ENCODE peak calls at places on chromosomes 4 and X, in five cellular contexts. X is right lobe of liver; J is CD8-positive, alpha-beta T cell; F is PC-3; C is aorta. Z is an unnamed sample.

GRCh38 chr4:186699298-186699697 is 24.4 kb downstream of the FAT1 start:
- ATAC-seq in X (no peak), J (no peak), F (no peak), C (no peak), Z (no peak)

GRCh38 chrX:114985967-114986592 is 31.3 kb downstream of the IL13RA2 start:
- ATAC-seq in X (no peak), J (no peak), F (no peak), C (no peak), Z (no peak)

GRCh38 chr4:57211131-57211530 is 100.9 kb upstream of the IGFBP7 start:
- ATAC-seq in X (no peak), J (no peak), F (no peak), C (no peak), Z (no peak)

GRCh38 chr4:95068818-95069478 is 311.2 kb downstream of the BMPR1B start:
- ATAC-seq in X (no peak), J (no peak), F (no peak), C (no peak), Z (no peak)

GRCh38 chr4:70722199-70722791 is 531 bp downstream of the RUFY3 start:
- ATAC-seq in X (no peak), J (peak; percentile 91), F (no peak), C (no peak), Z (no peak)

GRCh38 chr4:21202959-21203358 is 502.7 kb downstream of the PACRGL start:
- ATAC-seq in X (no peak), J (no peak), F (no peak), C (no peak), Z (no peak)

GRCh38 chr4:108477527-108478108 is 142.8 kb upstream of the RPL34 start:
- ATAC-seq in X (no peak), J (no peak), F (no peak), C (no peak), Z (no peak)

GRCh38 chr4:187995322-187996207 is at the start of gene ZFP42:
- ATAC-seq in X (no peak), J (no peak), F (no peak), C (peak; percentile 38), Z (no peak)

GRCh38 chr4:83618431-83618830 is 82.5 kb downstream of the GPAT3 start:
- ATAC-seq in X (peak; percentile 97), J (no peak), F (peak; percentile 70), C (no peak), Z (peak; percentile 88)

GRCh38 chrX:8805974-8806373 is 4.8 kb upstream of the FAM9A start:
- ATAC-seq in X (no peak), J (no peak), F (no peak), C (no peak), Z (no peak)

GRCh38 chr4:143728171-143728570 is 27.7 kb upstream of the FREM3 start:
- ATAC-seq in X (no peak), J (no peak), F (no peak), C (no peak), Z (no peak)

GRCh38 chrX:36908801-36909403 is 99.3 kb upstream of the FAM47C start:
- ATAC-seq in X (peak; percentile 92), J (no peak), F (peak; percentile 49), C (no peak), Z (no peak)

GRCh38 chrX:19832186-19832965 is 55.0 kb downstream of the SH3KBP1 start:
- ATAC-seq in X (no peak), J (no peak), F (no peak), C (peak; percentile 19), Z (no peak)

GRCh38 chr4:165299399-165300060 is 27.9 kb upstream of the MSMO1 start:
- ATAC-seq in X (peak; percentile 37), J (no peak), F (no peak), C (no peak), Z (no peak)

GRCh38 chrX:24392709-24393108 is 32.3 kb downstream of the SUPT20HL1 start:
- ATAC-seq in X (no peak), J (no peak), F (no peak), C (no peak), Z (no peak)

GRCh38 chrX:106726485-106727437 is at the start of gene RNF128:
- ATAC-seq in X (peak; percentile 89), J (no peak), F (peak; percentile 83), C (peak; percentile 33), Z (peak; percentile 48)

GRCh38 chr4:13601060-13601459 is 26.5 kb downstream of the BOD1L1 start:
- ATAC-seq in X (peak; percentile 50), J (no peak), F (no peak), C (no peak), Z (no peak)

GRCh38 chrX:53421772-53422090 is 723 bp downstream of the SMC1A start:
- ATAC-seq in X (peak; percentile 24), J (peak; percentile 25), F (peak; percentile 2), C (no peak), Z (no peak)

DNA sequence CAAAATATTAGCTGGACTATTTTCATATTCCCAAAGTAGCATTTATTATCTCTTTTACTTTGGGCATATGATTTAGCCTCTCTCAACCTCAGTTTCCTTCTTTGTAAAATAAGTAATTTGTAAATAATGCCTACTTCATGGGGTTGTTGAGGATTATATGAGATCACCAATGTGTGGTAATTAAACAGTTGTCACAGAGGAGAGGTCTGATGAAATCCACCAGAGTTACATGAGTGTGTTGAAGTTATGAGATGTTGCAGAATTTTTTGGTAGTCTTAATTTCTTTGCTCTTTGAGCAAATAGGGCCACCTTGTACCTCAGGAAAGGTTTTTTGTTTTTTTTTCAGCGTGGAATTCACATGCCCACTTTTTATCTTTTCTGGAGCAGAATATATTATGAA is 1.4 kb downstream of the COX7B start:
- ATAC-seq in X (peak; percentile 24), J (no peak), F (no peak), C (no peak), Z (no peak)
- H3K27ac ChIP-seq in X (peak overlapping the region; percentile 80), J (peak overlapping the region; percentile 88), F (no peak overlapping the region), C (no peak overlapping the region), Z (peak overlapping the region; percentile 79)

GRCh38 chr4:36348403-36348938 is 67.1 kb downstream of the DTHD1 start:
- ATAC-seq in X (peak; percentile 96), J (peak; percentile 55), F (no peak), C (no peak), Z (no peak)

GRCh38 chr4:36351082-36351666 is 69.8 kb downstream of the DTHD1 start:
- ATAC-seq in X (peak; percentile 78), J (peak; percentile 87), F (peak; percentile 50), C (no peak), Z (no peak)

GRCh38 chr4:36349904-36350554 is 68.6 kb downstream of the DTHD1 start:
- ATAC-seq in X (peak; percentile 13), J (no peak), F (no peak), C (no peak), Z (no peak)
- H3K27ac ChIP-seq in X (no peak overlapping the region), J (no peak overlapping the region), F (no peak overlapping the region), C (no peak overlapping the region), Z (no peak overlapping the region)

DNA sequence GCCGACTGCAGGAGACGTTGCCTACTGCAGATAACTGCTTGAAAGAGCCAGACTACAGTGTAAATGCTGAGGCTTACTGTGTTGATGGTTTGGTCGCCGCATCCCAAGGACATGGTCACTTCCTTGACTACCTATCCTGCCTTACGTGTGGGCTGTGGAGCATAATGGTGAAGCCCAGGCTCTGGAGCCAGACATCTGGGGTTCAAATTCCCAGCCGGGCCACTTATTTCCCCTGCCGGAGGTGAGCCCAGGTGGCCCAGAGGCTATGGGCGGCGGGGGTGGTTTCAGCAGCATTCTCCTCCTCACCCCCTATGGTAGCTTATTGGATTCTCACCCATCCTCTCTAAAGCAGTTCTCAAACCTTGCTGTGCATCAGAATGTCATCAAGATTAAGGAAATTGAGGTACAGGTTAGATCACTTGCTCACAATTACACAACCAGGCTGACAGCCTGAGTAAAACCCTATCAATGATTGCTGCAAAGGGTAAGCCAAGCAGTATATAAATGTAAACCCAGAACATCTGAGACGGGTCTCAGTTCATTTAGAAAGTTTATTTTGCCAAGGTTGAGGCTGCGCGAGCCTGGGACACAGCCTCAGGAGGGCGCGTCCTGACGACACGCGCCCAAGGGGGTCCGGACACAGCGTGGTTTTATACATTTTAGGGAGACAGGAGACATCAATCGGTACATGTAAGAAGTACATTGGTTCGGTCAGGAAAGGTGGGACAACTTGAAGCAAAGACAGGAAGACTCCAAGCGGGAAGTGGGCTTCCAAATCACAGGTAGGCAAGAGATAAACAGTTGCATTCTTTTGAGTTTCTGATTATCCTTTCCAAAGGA is 48.5 kb downstream of the EVC start:
- ATAC-seq in X (no peak), J (no peak), F (no peak), C (no peak), Z (no peak)
- H3K27ac ChIP-seq in X (no peak overlapping the region), J (no peak overlapping the region), F (peak overlapping the region; percentile 75), C (no peak overlapping the region), Z (no peak overlapping the region)

DNA sequence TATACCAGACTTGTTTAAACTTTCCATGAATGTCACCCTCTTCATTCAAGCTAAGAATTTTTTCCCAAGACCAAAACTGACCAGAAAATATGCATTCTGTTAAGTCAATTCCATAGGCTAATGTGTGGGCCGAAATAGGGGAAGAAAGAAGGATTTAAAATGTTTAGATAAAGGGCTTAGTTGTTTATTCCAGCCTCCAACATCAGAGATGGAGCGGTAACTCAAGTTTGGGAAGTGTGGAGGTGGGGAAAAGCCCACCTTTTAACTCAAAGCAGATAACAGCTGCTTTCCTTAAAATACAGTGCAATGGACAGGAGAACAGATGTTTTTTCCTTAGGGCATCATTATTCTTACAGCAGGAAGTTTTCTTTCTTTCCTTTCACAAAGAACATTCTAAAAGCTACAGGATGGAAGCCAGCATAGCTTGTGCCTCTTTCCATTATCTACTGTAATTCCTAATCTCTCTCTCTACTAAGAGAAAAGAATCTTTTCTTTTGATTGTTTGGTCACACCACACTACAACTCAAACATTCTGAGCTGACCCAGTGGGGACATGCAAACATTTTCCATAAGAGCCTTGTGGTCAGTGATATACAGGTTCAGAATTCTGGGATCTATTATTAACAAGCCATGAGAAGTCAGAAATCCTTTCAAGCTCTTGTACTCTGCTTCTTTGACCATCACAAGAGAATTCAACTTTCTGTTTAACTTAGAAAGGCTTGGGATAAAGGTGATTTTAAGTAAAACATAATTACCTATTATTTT is 101.6 kb downstream of the PDE5A start:
- ATAC-seq in X (no peak), J (no peak), F (no peak), C (no peak), Z (no peak)
- H3K27ac ChIP-seq in X (no peak overlapping the region), J (no peak overlapping the region), F (no peak overlapping the region), C (peak overlapping the region; percentile 98), Z (peak overlapping the region; percentile 79)

DNA sequence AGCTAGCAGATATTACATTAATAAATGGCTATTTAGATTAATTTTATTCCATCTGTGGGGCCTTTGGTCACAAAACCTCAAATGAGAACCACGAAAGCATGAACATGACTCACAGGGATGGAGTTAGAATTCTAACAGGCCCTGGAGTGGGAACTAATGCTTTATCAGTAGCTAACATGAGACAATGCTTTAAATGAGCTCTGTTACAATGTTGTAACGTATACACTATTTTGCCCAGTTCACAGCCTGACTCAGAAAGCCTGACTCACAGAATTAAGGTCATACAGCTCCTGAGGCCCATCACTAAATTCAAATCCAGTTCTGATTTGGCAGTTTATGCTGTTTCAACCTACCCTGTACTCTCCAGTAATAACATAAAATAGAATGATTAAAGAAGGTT is 23.2 kb downstream of the VEGFC start:
- ATAC-seq in X (no peak), J (no peak), F (peak; percentile 75), C (no peak), Z (no peak)
- H3K27ac ChIP-seq in X (no peak overlapping the region), J (no peak overlapping the region), F (peak overlapping the region; percentile 84), C (no peak overlapping the region), Z (no peak overlapping the region)

GRCh38 chr4:168654206-168655174 is 157.6 kb downstream of the PALLD start:
- ATAC-seq in X (no peak), J (no peak), F (peak; percentile 53), C (no peak), Z (no peak)
- H3K27ac ChIP-seq in X (no peak overlapping the region), J (no peak overlapping the region), F (peak overlapping the region; percentile 54), C (no peak overlapping the region), Z (no peak overlapping the region)

GRCh38 chr4:120869511-120870278 is 52.8 kb downstream of the PRDM5 start:
- ATAC-seq in X (no peak), J (no peak), F (no peak), C (no peak), Z (no peak)
- H3K27ac ChIP-seq in X (no peak overlapping the region), J (no peak overlapping the region), F (no peak overlapping the region), C (no peak overlapping the region), Z (no peak overlapping the region)

GRCh38 chr4:119579823-119580222 is 48.8 kb downstream of the PDE5A start:
- ATAC-seq in X (no peak), J (no peak), F (no peak), C (no peak), Z (no peak)
- H3K27ac ChIP-seq in X (no peak overlapping the region), J (no peak overlapping the region), F (no peak overlapping the region), C (no peak overlapping the region), Z (peak overlapping the region; percentile 43)